ENCODE peak calls at places on chromosomes 11 and 22, in nine cellular contexts. One of them, this sample, is unnamed. For H3K4me1 and H3K36me3, the result is how much of the 10 kb centered on the place peaks cover.

GRCh38 chr22:46025225-46025972 is 48.4 kb upstream of the WNT7B start:
- DNase-seq in uterus: peak
- DNase-seq in upper lobe of left lung: no peak
- DNase-seq in neuronal stem cell: no peak
- DNase-seq in CD8-positive, alpha-beta memory T cell: no peak
- DNase-seq in breast epithelium: peak
- DNase-seq in adipocyte: no peak
- DNase-seq in body of pancreas: peak
- DNase-seq in DND-41: no peak
- DNase-seq in this sample: no peak

GRCh38 chr22:42368379-42369249 is 63.6 kb downstream of the NFAM1 start:
- DNase-seq in DND-41: peak
- DNase-seq in uterus: no peak
- DNase-seq in neuronal stem cell: no peak
- DNase-seq in upper lobe of left lung: no peak
- DNase-seq in adipocyte: no peak
- DNase-seq in body of pancreas: peak
- DNase-seq in breast epithelium: no peak
- DNase-seq in CD8-positive, alpha-beta memory T cell: peak
- DNase-seq in this sample: peak

GRCh38 chr11:8328848-8329330 is 65.2 kb upstream of the LMO1 start:
- DNase-seq in adipocyte: peak
- DNase-seq in DND-41: peak
- DNase-seq in neuronal stem cell: peak
- DNase-seq in uterus: peak
- DNase-seq in CD8-positive, alpha-beta memory T cell: peak
- DNase-seq in body of pancreas: peak
- DNase-seq in upper lobe of left lung: peak
- DNase-seq in breast epithelium: peak
- DNase-seq in this sample: peak

GRCh38 chr11:107857550-107858216 is 904 bp downstream of the SLC35F2 start:
- DNase-seq in neuronal stem cell: no peak
- DNase-seq in upper lobe of left lung: no peak
- DNase-seq in breast epithelium: no peak
- DNase-seq in uterus: no peak
- DNase-seq in adipocyte: no peak
- DNase-seq in DND-41: no peak
- DNase-seq in CD8-positive, alpha-beta memory T cell: peak
- DNase-seq in body of pancreas: no peak
- DNase-seq in this sample: no peak

GRCh38 chr11:10005955-10006525 is 288.0 kb downstream of the SBF2 start:
- DNase-seq in breast epithelium: no peak
- DNase-seq in upper lobe of left lung: no peak
- DNase-seq in DND-41: no peak
- DNase-seq in adipocyte: no peak
- DNase-seq in body of pancreas: no peak
- DNase-seq in neuronal stem cell: no peak
- DNase-seq in CD8-positive, alpha-beta memory T cell: no peak
- DNase-seq in uterus: no peak
- DNase-seq in this sample: no peak

GRCh38 chr11:95239871-95240648 is 9.1 kb upstream of the SESN3 start:
- DNase-seq in neuronal stem cell: no peak
- DNase-seq in upper lobe of left lung: no peak
- DNase-seq in CD8-positive, alpha-beta memory T cell: no peak
- DNase-seq in DND-41: no peak
- DNase-seq in adipocyte: no peak
- DNase-seq in uterus: no peak
- DNase-seq in body of pancreas: no peak
- DNase-seq in breast epithelium: no peak
- DNase-seq in this sample: no peak

GRCh38 chr11:124717421-124717785 is 22.3 kb upstream of the NRGN start:
- DNase-seq in adipocyte: no peak
- DNase-seq in neuronal stem cell: no peak
- DNase-seq in upper lobe of left lung: no peak
- DNase-seq in uterus: no peak
- DNase-seq in breast epithelium: no peak
- DNase-seq in body of pancreas: no peak
- DNase-seq in DND-41: no peak
- DNase-seq in CD8-positive, alpha-beta memory T cell: no peak
- DNase-seq in this sample: no peak

GRCh38 chr11:109783842-109784241 is 309.4 kb upstream of the ZC3H12C start:
- DNase-seq in breast epithelium: no peak
- DNase-seq in uterus: no peak
- DNase-seq in body of pancreas: no peak
- DNase-seq in upper lobe of left lung: no peak
- DNase-seq in DND-41: no peak
- DNase-seq in neuronal stem cell: no peak
- DNase-seq in adipocyte: no peak
- DNase-seq in CD8-positive, alpha-beta memory T cell: no peak
- DNase-seq in this sample: no peak

GRCh38 chr22:45127866-45128265 is 35.9 kb upstream of the NUP50 start:
- DNase-seq in CD8-positive, alpha-beta memory T cell: no peak
- DNase-seq in breast epithelium: no peak
- DNase-seq in adipocyte: peak
- DNase-seq in uterus: no peak
- DNase-seq in neuronal stem cell: no peak
- DNase-seq in upper lobe of left lung: no peak
- DNase-seq in body of pancreas: no peak
- DNase-seq in DND-41: no peak
- DNase-seq in this sample: no peak

GRCh38 chr11:63670738-63671321 is 346 bp downstream of the ATL3 start:
- DNase-seq in breast epithelium: no peak
- DNase-seq in CD8-positive, alpha-beta memory T cell: peak
- DNase-seq in body of pancreas: peak
- DNase-seq in DND-41: peak
- DNase-seq in uterus: peak
- DNase-seq in adipocyte: peak
- DNase-seq in neuronal stem cell: no peak
- DNase-seq in upper lobe of left lung: peak
- DNase-seq in this sample: peak

GRCh38 chr11:44127130-44127529 is 31.7 kb downstream of the EXT2 start:
- DNase-seq in uterus: no peak
- DNase-seq in neuronal stem cell: no peak
- DNase-seq in CD8-positive, alpha-beta memory T cell: no peak
- DNase-seq in upper lobe of left lung: peak
- DNase-seq in adipocyte: no peak
- DNase-seq in body of pancreas: no peak
- DNase-seq in breast epithelium: no peak
- DNase-seq in DND-41: no peak
- DNase-seq in this sample: no peak

GRCh38 chr11:119520400-119520799 is 97.4 kb upstream of the THY1 start:
- DNase-seq in adipocyte: no peak
- DNase-seq in upper lobe of left lung: no peak
- DNase-seq in body of pancreas: no peak
- DNase-seq in CD8-positive, alpha-beta memory T cell: no peak
- DNase-seq in breast epithelium: no peak
- DNase-seq in neuronal stem cell: no peak
- DNase-seq in DND-41: no peak
- DNase-seq in uterus: no peak
- DNase-seq in this sample: no peak

GRCh38 chr11:108340958-108341357 is 118.1 kb downstream of the ATM start:
- DNase-seq in body of pancreas: no peak
- DNase-seq in adipocyte: no peak
- DNase-seq in CD8-positive, alpha-beta memory T cell: no peak
- DNase-seq in DND-41: no peak
- DNase-seq in neuronal stem cell: no peak
- DNase-seq in upper lobe of left lung: no peak
- DNase-seq in uterus: no peak
- DNase-seq in breast epithelium: no peak
- DNase-seq in this sample: no peak

GRCh38 chr22:37582526-37582925 is 2.6 kb upstream of the LGALS2 start:
- DNase-seq in neuronal stem cell: no peak
- DNase-seq in uterus: no peak
- DNase-seq in breast epithelium: no peak
- DNase-seq in adipocyte: no peak
- DNase-seq in body of pancreas: no peak
- DNase-seq in CD8-positive, alpha-beta memory T cell: no peak
- DNase-seq in upper lobe of left lung: no peak
- DNase-seq in DND-41: no peak
- DNase-seq in this sample: no peak

GRCh38 chr22:29587938-29588699 is 7.2 kb upstream of the NIPSNAP1 start:
- DNase-seq in neuronal stem cell: no peak
- DNase-seq in DND-41: no peak
- DNase-seq in CD8-positive, alpha-beta memory T cell: no peak
- DNase-seq in uterus: no peak
- DNase-seq in upper lobe of left lung: no peak
- DNase-seq in breast epithelium: no peak
- DNase-seq in body of pancreas: no peak
- DNase-seq in adipocyte: peak
- DNase-seq in this sample: no peak

GRCh38 chr22:50576806-50577696 is 1.2 kb downstream of the CPT1B start:
- DNase-seq in DND-41: no peak
- DNase-seq in body of pancreas: no peak
- DNase-seq in uterus: no peak
- DNase-seq in breast epithelium: no peak
- DNase-seq in upper lobe of left lung: no peak
- DNase-seq in adipocyte: no peak
- DNase-seq in CD8-positive, alpha-beta memory T cell: no peak
- DNase-seq in neuronal stem cell: no peak
- DNase-seq in this sample: peak
- H3K4me3 ChIP-seq in DND-41: no peak
- H3K4me3 ChIP-seq in body of pancreas: no peak
- H3K4me3 ChIP-seq in uterus: no peak
- H3K4me3 ChIP-seq in breast epithelium: no peak
- H3K4me3 ChIP-seq in upper lobe of left lung: no peak
- H3K4me3 ChIP-seq in adipocyte: peak
- H3K4me3 ChIP-seq in CD8-positive, alpha-beta memory T cell: no peak
- H3K4me3 ChIP-seq in neuronal stem cell: no peak
- H3K4me3 ChIP-seq in this sample: no peak

DNA sequence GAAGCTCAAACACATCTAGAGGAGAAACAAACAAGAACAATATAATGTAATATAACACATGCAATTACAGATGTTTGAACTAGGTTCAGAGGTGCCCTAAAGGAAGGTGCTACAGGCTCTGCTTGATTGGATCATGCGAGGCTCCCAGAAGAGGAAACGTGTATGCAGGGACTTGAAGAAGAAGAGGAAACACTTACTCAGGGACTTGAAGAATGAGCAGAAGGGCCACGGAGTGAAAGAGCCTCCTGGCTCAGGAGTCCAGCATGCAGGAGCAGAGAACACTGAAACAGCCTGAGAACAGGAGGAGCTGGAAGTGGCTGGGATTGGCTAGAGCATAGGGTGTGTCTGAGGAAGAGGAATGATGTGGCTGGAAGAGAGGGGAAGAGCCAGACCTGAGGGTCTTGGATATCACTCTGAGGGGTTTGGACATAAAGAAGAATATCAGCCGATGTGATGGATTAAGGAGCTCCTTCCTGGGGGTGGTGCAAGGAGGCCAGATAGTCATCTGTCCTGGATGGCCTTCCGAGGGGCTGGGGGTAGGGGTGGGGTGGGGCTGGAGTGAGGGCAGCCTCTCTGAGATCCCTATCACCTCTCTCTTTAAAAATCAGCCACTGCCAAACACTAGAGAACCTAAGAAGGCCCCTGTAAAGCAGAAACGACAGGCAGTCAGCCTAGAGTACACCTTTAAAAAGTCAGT is 16.8 kb downstream of the FZD4 start:
- DNase-seq in neuronal stem cell: no peak
- DNase-seq in breast epithelium: no peak
- DNase-seq in upper lobe of left lung: no peak
- DNase-seq in CD8-positive, alpha-beta memory T cell: no peak
- DNase-seq in uterus: no peak
- DNase-seq in body of pancreas: no peak
- DNase-seq in DND-41: no peak
- DNase-seq in adipocyte: no peak
- DNase-seq in this sample: no peak
- H3K4me1 ChIP-seq in neuronal stem cell: under half
- H3K4me1 ChIP-seq in breast epithelium: under half
- H3K4me1 ChIP-seq in upper lobe of left lung: under half
- H3K4me1 ChIP-seq in CD8-positive, alpha-beta memory T cell: under half
- H3K4me1 ChIP-seq in uterus: under half
- H3K4me1 ChIP-seq in body of pancreas: under half
- H3K4me1 ChIP-seq in DND-41: under half
- H3K4me1 ChIP-seq in adipocyte: half or more
- H3K4me1 ChIP-seq in this sample: under half

DNA sequence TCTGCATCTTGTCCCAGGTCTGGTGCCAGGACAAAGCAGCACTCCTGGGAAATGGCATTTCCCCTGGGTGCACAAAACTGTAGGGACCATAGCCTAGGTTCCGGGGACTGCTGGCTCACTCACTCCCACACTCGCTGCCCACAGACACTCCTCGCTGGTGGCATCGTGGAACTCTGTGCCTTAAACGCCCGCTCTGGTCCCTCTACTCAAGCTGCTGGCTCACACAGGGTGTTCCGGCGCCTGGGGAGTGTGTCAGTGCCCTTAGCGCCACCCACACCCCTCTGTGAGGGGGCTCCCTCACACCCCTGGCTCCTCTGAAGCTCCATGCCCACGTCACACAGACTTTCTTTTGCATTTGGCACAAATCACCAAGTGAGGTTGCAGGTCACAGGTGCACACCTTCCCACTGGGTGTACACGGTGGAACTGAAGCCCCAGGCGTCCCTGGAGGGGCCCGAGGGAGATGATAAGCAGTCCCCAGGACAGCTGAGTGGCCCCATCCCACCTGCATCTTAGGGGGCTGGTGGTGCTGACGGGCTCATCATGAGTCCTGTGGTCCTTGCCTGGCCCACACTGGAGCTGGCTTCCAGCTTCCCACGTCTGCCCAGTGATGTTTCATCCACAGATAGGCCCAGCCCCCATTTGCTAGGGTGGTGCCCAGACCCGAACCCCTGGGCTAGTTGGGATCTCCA is 23.2 kb upstream of the DGCR8 start:
- DNase-seq in breast epithelium: no peak
- DNase-seq in DND-41: no peak
- DNase-seq in body of pancreas: no peak
- DNase-seq in upper lobe of left lung: no peak
- DNase-seq in adipocyte: no peak
- DNase-seq in uterus: no peak
- DNase-seq in neuronal stem cell: no peak
- DNase-seq in CD8-positive, alpha-beta memory T cell: no peak
- DNase-seq in this sample: no peak
- H3K36me3 ChIP-seq in breast epithelium: under half
- H3K36me3 ChIP-seq in DND-41: half or more
- H3K36me3 ChIP-seq in body of pancreas: under half
- H3K36me3 ChIP-seq in upper lobe of left lung: half or more
- H3K36me3 ChIP-seq in adipocyte: half or more
- H3K36me3 ChIP-seq in uterus: under half
- H3K36me3 ChIP-seq in neuronal stem cell: under half
- H3K36me3 ChIP-seq in CD8-positive, alpha-beta memory T cell: under half
- H3K36me3 ChIP-seq in this sample: under half

DNA sequence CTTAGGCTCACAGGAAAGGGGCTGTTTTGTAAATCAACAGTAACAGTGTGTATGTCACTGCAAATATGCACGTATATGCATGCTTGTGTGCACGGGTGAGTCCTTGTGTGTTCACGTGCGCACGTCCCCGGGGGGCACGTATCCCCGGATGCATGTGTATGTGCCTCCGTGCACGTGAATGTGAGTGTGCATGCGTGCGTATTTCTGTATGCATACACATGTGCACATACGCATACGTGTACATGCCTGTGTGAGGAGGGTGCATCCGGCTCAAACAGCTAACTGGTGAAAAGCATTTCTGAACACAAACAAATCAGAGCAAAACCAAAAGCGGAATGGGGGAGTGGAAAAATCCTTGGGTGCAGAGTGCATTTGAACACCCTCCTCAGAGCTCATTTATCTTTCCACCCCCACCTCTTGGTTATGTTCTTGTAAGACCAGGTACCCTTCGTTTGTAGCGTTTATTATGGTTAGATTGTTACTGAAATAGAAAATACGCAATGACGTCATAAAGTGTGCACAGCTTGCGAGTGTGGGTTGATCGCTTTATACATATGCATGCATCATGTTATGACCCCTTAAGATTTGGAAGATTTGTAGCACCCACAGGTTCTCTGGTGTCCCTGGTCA is 7.0 kb downstream of the ARSA start:
- DNase-seq in upper lobe of left lung: peak
- DNase-seq in DND-41: peak
- DNase-seq in body of pancreas: no peak
- DNase-seq in CD8-positive, alpha-beta memory T cell: peak
- DNase-seq in adipocyte: no peak
- DNase-seq in neuronal stem cell: no peak
- DNase-seq in breast epithelium: no peak
- DNase-seq in uterus: no peak
- DNase-seq in this sample: no peak
- H3K4me3 ChIP-seq in upper lobe of left lung: peak
- H3K4me3 ChIP-seq in DND-41: peak
- H3K4me3 ChIP-seq in body of pancreas: no peak
- H3K4me3 ChIP-seq in CD8-positive, alpha-beta memory T cell: peak
- H3K4me3 ChIP-seq in adipocyte: peak
- H3K4me3 ChIP-seq in neuronal stem cell: no peak
- H3K4me3 ChIP-seq in breast epithelium: peak
- H3K4me3 ChIP-seq in uterus: no peak
- H3K4me3 ChIP-seq in this sample: no peak

This sample was measured in aorta.